ENCODE peak calls at places on chromosomes 2 and 18, in seven cellular contexts. R, P, K, C, Y, N and Q are unnamed samples.

GRCh38 chr18:63788447-63789096 is 13.4 kb downstream of the SERPINB7 start:
- DNase-seq in R (peak), P (no peak), K (no peak), C (peak), Y (peak), N (peak), Q (no peak)

GRCh38 chr2:29747786-29748470 is 173.5 kb downstream of the ALK start:
- DNase-seq in R (peak), P (no peak), K (no peak), C (peak), Y (peak), N (peak), Q (no peak)

GRCh38 chr18:75211721-75212625 is 1.4 kb downstream of the TSHZ1 start:
- DNase-seq in R (peak), P (peak), K (peak), C (peak), Y (peak), N (peak), Q (peak)

GRCh38 chr2:7169631-7170030 is 252.4 kb downstream of the RNF144A start:
- DNase-seq in R (no peak), P (no peak), K (no peak), C (no peak), Y (no peak), N (no peak), Q (no peak)

GRCh38 chr18:49907346-49907929 is 94.1 kb upstream of the ACAA2 start:
- DNase-seq in R (peak), P (no peak), K (no peak), C (no peak), Y (peak), N (no peak), Q (peak)

GRCh38 chr2:18980104-18980777 is 378.2 kb downstream of the OSR1 start:
- DNase-seq in R (peak), P (no peak), K (no peak), C (no peak), Y (peak), N (no peak), Q (no peak)

GRCh38 chr2:49131801-49132200 is 22.5 kb downstream of the FSHR start:
- DNase-seq in R (no peak), P (no peak), K (no peak), C (no peak), Y (no peak), N (no peak), Q (no peak)

GRCh38 chr2:6556755-6557154 is 309.0 kb downstream of the CMPK2 start:
- DNase-seq in R (peak), P (no peak), K (no peak), C (no peak), Y (peak), N (peak), Q (no peak)

GRCh38 chr2:134669731-134670669 is 48.8 kb downstream of the TMEM163 start:
- DNase-seq in R (no peak), P (no peak), K (no peak), C (peak), Y (no peak), N (no peak), Q (no peak)

GRCh38 chr18:77124452-77124922 is 8.1 kb downstream of the MBP start:
- DNase-seq in R (peak), P (peak), K (no peak), C (peak), Y (no peak), N (no peak), Q (no peak)

GRCh38 chr2:25521665-25522387 is 151.6 kb downstream of the DTNB start:
- DNase-seq in R (peak), P (peak), K (no peak), C (peak), Y (peak), N (peak), Q (no peak)

DNA sequence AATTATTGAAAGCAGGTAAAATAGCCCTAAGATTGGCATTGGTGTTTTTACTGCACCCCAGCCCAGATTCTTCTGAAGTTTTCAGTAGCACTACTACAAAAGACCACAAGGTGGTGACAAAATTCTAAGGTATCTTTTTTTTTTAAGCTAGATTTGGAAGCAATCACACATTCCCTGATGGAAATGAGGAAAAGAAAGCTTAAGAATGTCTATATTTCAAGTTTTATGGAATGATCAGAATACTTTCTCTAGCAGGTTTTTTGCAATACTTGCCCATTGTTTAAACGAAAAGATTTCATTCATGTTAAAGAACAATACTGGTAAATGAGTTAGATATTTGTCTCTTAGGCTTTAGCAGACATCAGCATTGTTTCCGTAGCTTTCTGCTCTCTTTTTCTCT is 32.1 kb upstream of the ZNF638 start:
- DNase-seq in R (peak), P (peak), K (no peak), C (no peak), Y (peak), N (peak), Q (no peak)
- TF ChIP-seq CTCF in R (peak), P (peak), K (peak), C (peak), Y (peak), N (peak), Q (peak)

GRCh38 chr2:3807853-3808252 is 104.5 kb downstream of the DCDC2C start:
- DNase-seq in R (peak), P (no peak), K (no peak), C (no peak), Y (peak), N (peak), Q (no peak)

GRCh38 chr2:3806730-3807129 is 103.4 kb downstream of the DCDC2C start:
- DNase-seq in R (no peak), P (no peak), K (no peak), C (no peak), Y (no peak), N (no peak), Q (no peak)

GRCh38 chr2:3801506-3801905 is 98.1 kb downstream of the DCDC2C start:
- DNase-seq in R (no peak), P (no peak), K (no peak), C (no peak), Y (no peak), N (no peak), Q (no peak)

DNA sequence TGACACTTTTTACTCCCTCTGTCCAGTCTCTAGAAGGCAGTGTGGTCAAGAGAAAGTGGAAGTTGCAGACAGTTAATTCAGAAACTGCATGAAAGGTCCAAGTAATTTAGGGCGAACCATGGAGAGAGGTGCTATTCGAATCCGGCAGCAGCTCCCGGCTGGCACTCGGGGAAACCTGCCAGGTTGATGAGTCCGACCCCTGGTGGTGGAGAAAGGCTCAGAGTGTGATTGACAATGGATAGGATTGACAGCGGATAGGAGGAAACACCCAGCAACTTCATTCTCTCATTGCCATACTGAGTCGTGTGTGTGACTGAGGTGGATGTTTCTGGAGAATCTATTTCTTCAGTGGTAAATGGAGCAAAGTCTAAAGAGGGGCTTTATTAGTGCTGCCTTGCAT is 101.7 kb downstream of the DCDC2C start:
- DNase-seq in R (no peak), P (no peak), K (no peak), C (peak), Y (no peak), N (peak), Q (peak)
- TF ChIP-seq CTCF in R (peak), P (no peak), K (peak), C (no peak), Y (peak), N (peak), Q (peak)

GRCh38 chr18:1014951-1015627 is 110.4 kb downstream of the ADCYAP1 start:
- DNase-seq in R (peak), P (no peak), K (no peak), C (no peak), Y (peak), N (no peak), Q (no peak)

GRCh38 chr18:1012775-1013174 is 108.1 kb downstream of the ADCYAP1 start:
- DNase-seq in R (no peak), P (no peak), K (no peak), C (no peak), Y (no peak), N (no peak), Q (no peak)

GRCh38 chr18:1014496-1014895 is 109.8 kb downstream of the ADCYAP1 start:
- DNase-seq in R (peak), P (no peak), K (no peak), C (no peak), Y (no peak), N (no peak), Q (peak)

GRCh38 chr18:1013951-1014350 is 109.3 kb downstream of the ADCYAP1 start:
- DNase-seq in R (no peak), P (no peak), K (no peak), C (no peak), Y (no peak), N (no peak), Q (no peak)

DNA sequence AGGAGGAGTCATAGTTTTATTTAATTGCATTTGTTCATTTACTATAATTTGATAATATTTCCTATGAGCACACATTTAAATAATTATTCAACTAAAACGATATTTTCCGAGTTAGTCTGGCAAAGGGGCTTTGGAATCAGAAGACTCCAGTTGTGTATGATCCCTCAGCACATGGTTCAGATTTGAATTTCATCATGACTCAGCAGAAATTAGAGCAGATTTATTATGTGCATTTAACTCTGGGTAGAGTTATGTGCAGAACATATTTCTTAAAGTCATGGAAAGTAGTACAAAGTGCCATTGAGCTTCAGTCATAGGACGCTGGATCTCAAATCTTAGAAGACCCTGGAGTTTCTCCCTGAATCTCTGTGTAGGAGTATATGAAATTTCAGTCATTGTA is 106.7 kb downstream of the ADCYAP1 start:
- DNase-seq in R (no peak), P (no peak), K (no peak), C (no peak), Y (no peak), N (no peak), Q (no peak)
- TF ChIP-seq CTCF in R (no peak), P (no peak), K (no peak), C (no peak), Y (no peak), N (no peak), Q (no peak)

GRCh38 chr2:222052934-222053367 is 245.8 kb downstream of the PAX3 start:
- DNase-seq in R (no peak), P (no peak), K (no peak), C (peak), Y (no peak), N (peak), Q (peak)
- TF ChIP-seq CTCF in R (peak), P (no peak), K (peak), C (no peak), Y (peak), N (no peak), Q (peak)

GRCh38 chr2:143171817-143172216 is 42.6 kb downstream of the ARHGAP15 start:
- DNase-seq in R (peak), P (no peak), K (no peak), C (no peak), Y (peak), N (peak), Q (no peak)

GRCh38 chr2:143165291-143165690 is 36.1 kb downstream of the ARHGAP15 start:
- DNase-seq in R (no peak), P (no peak), K (no peak), C (no peak), Y (no peak), N (no peak), Q (no peak)

GRCh38 chr2:143163499-143163898 is 34.3 kb downstream of the ARHGAP15 start:
- DNase-seq in R (no peak), P (no peak), K (no peak), C (no peak), Y (no peak), N (no peak), Q (no peak)

GRCh38 chr2:143169105-143169504 is 39.9 kb downstream of the ARHGAP15 start:
- DNase-seq in R (no peak), P (no peak), K (no peak), C (no peak), Y (no peak), N (no peak), Q (no peak)
- TF ChIP-seq CTCF in R (no peak), P (no peak), K (no peak), C (no peak), Y (no peak), N (no peak), Q (no peak)

GRCh38 chr2:44951124-44951523 is 9.6 kb downstream of the SIX3 start:
- DNase-seq in R (no peak), P (no peak), K (no peak), C (no peak), Y (no peak), N (no peak), Q (no peak)

GRCh38 chr2:44952806-44953685 is 11.5 kb downstream of the SIX3 start:
- DNase-seq in R (no peak), P (no peak), K (no peak), C (no peak), Y (no peak), N (no peak), Q (no peak)

GRCh38 chr2:44953686-44953976 is 12.1 kb downstream of the SIX3 start:
- DNase-seq in R (no peak), P (no peak), K (no peak), C (no peak), Y (no peak), N (no peak), Q (no peak)

GRCh38 chr2:44951714-44952113 is 10.2 kb downstream of the SIX3 start:
- DNase-seq in R (no peak), P (no peak), K (no peak), C (no peak), Y (no peak), N (no peak), Q (no peak)

DNA sequence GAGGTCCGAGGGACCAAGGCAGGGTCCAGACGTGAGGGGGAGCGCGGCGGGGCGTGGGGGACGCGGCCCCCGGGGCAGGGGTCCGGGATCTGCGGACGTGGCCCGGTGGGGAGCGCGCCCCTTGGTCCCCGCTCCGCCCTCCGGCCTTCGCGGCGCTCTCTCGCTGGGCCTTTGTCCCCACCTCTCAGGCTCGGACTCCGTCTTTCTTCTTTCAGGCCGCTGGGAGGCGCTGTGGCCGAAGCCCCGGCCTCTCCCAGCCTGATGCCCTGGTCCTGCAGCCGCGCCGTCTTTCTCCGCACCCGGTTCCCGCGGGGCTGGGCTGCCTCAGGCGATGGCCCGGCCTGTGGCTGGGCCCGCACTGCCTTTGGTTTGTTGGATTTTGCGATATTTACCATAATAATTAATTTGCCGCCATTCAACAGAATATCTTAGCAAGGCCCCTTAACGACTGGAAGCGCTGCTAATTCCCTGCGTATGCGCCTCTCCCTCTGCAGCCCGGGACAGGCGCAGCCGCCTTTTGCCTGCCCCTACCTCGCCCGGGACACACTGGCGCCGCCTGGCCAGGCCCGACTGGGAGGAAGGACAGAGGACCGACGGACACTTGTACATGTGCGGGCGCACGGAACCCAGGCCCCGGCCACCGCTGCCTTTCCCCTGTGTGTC is 10.8 kb downstream of the SIX3 start:
- DNase-seq in R (peak), P (peak), K (peak), C (peak), Y (peak), N (peak), Q (peak)
- TF ChIP-seq CTCF in R (peak), P (peak), K (peak), C (peak), Y (peak), N (peak), Q (peak)